ENCODE peak calls at places on chromosomes 1 and 21, in four cellular contexts. O is stimulated activated CD4-positive, alpha-beta T cell treated with anti-CD3 and anti-CD28 coated beads, Interleukin-4, amount 100 ng/mL, for 24 hours; Q is NCI-H82; P is activated T-cell treated with anti-CD3 and anti-CD28 coated beads, Interleukin-2, amount 50 U/mL, for 72 hours. D is an unnamed sample.

GRCh38 chr1:94621392-94621791 is 79.8 kb upstream of the F3 start:
- DNase-seq in O (no peak), Q (no peak), P (no peak), D (no peak)

GRCh38 chr1:63686696-63687095 is 87.1 kb upstream of the ROR1 start:
- DNase-seq in O (no peak), Q (no peak), P (no peak), D (no peak)

GRCh38 chr21:40846057-40846456 is 901 bp downstream of the DSCAM start:
- DNase-seq in O (no peak), Q (no peak), P (no peak), D (no peak)

GRCh38 chr1:105632342-105633196 is 1423.9 kb upstream of the PRMT6 start:
- DNase-seq in O (no peak), Q (no peak), P (no peak), D (no peak)

GRCh38 chr1:164602480-164603093 is 43.6 kb downstream of the PBX1 start:
- DNase-seq in O (no peak), Q (peak), P (no peak), D (peak)

GRCh38 chr21:34907783-34908423 is 141.2 kb downstream of the RUNX1 start:
- DNase-seq in O (no peak), Q (no peak), P (no peak), D (no peak)

GRCh38 chr1:168664069-168664834 is 64.8 kb downstream of the DPT start:
- DNase-seq in O (no peak), Q (no peak), P (no peak), D (no peak)

GRCh38 chr1:186806477-186806876 is 22.3 kb upstream of the PLA2G4A start:
- DNase-seq in O (no peak), Q (peak), P (no peak), D (peak)

GRCh38 chr1:97379387-97380075 is 541.3 kb downstream of the DPYD start:
- DNase-seq in O (no peak), Q (no peak), P (no peak), D (peak)

GRCh38 chr1:52814465-52814864 is 28.1 kb upstream of the ZYG11A start:
- DNase-seq in O (no peak), Q (no peak), P (no peak), D (no peak)

GRCh38 chr1:161020573-161021167 is at the start of gene F11R:
- DNase-seq in O (no peak), Q (peak), P (peak), D (no peak)

GRCh38 chr1:2101946-2102345 is 51.7 kb downstream of the PRKCZ start:
- DNase-seq in O (no peak), Q (no peak), P (no peak), D (no peak)

GRCh38 chr21:38712076-38712475 is 93.7 kb upstream of the ETS2 start:
- DNase-seq in O (no peak), Q (peak), P (no peak), D (no peak)

GRCh38 chr1:229508823-229509337 is 739 bp upstream of the NUP133 start:
- DNase-seq in O (no peak), Q (peak), P (no peak), D (no peak)

GRCh38 chr1:156618853-156619581 is at the start of gene HAPLN2:
- DNase-seq in O (peak), Q (peak), P (peak), D (no peak)

GRCh38 chr1:29822895-29823294 is 586.6 kb downstream of the PTPRU start:
- DNase-seq in O (no peak), Q (no peak), P (no peak), D (no peak)

GRCh38 chr1:233025156-233025555 is 74.7 kb downstream of the NTPCR start:
- DNase-seq in O (peak), Q (peak), P (peak), D (peak)

GRCh38 chr21:28063241-28063640 is 929.4 kb downstream of the LTN1 start:
- DNase-seq in O (no peak), Q (no peak), P (no peak), D (no peak)

GRCh38 chr1:25875856-25876692 is 566 bp upstream of the PAQR7 start:
- DNase-seq in O (peak), Q (no peak), P (no peak), D (no peak)

D was measured in NCI-H446.